ENCODE peak calls at places on chromosome 21, in six cellular contexts. M is T-helper 9 cell; W is NCI-H2171; A is activated CD4-positive, CD25-positive, alpha-beta regulatory T cell treated with anti-CD3 and anti-CD28 coated beads, Interleukin-2, amount 50 U/mL, for 16 hours; B is occipital lobe; X is non-pigmented ciliary epithelial cell. L is an unnamed sample.

GRCh38 chr21:44907966-44908364 is 12.7 kb downstream of the ITGB2 start:
- DNase-seq in X (no peak), W (no peak), B (no peak), A (no peak), M (no peak), L (no peak)

GRCh38 chr21:35142036-35142825 is 93.1 kb upstream of the RUNX1 start:
- DNase-seq in A (no peak), X (no peak), M (no peak), B (no peak), W (no peak), L (no peak)

GRCh38 chr21:44579833-44580144 is 615 bp downstream of the KRTAP10-5 start:
- DNase-seq in X (no peak), B (no peak), W (no peak), A (no peak), M (no peak), L (no peak)

GRCh38 chr21:43305336-43305665 is 121.6 kb downstream of the SIK1 start:
- DNase-seq in B (no peak), M (no peak), W (no peak), A (no peak), X (no peak), L (no peak)

GRCh38 chr21:38811257-38811656 is 5.5 kb downstream of the ETS2 start:
- DNase-seq in W (no peak), X (no peak), B (no peak), A (no peak), M (no peak), L (peak)

GRCh38 chr21:40165671-40166070 is 298.4 kb downstream of the PCP4 start:
- DNase-seq in M (no peak), W (no peak), B (no peak), X (no peak), A (no peak), L (no peak)

GRCh38 chr21:29316029-29316742 is 17.5 kb downstream of the BACH1 start:
- DNase-seq in W (no peak), A (no peak), M (no peak), X (no peak), B (no peak), L (no peak)

GRCh38 chr21:45102391-45102932 is 28.1 kb downstream of the ADARB1 start:
- DNase-seq in A (no peak), M (no peak), W (no peak), B (no peak), X (no peak), L (peak)

GRCh38 chr21:38114717-38115333 is 142.0 kb upstream of the KCNJ15 start:
- DNase-seq in X (no peak), A (no peak), M (no peak), B (no peak), W (no peak), L (no peak)

GRCh38 chr21:43204638-43205037 is 35.8 kb downstream of the CRYAA start:
- DNase-seq in B (no peak), W (no peak), X (no peak), A (no peak), M (no peak), L (no peak)

GRCh38 chr21:35599164-35599563 is 461.2 kb downstream of the SETD4 start:
- DNase-seq in W (no peak), A (no peak), M (no peak), X (no peak), B (no peak), L (no peak)

GRCh38 chr21:22399717-22400520 is 1401.7 kb downstream of the NCAM2 start:
- DNase-seq in B (no peak), X (no peak), A (no peak), M (no peak), W (no peak), L (no peak)

GRCh38 chr21:31524140-31524539 is 135.4 kb upstream of the SOD1 start:
- DNase-seq in M (no peak), B (no peak), X (no peak), W (no peak), A (no peak), L (no peak)

GRCh38 chr21:41634211-41634694 is 126.3 kb upstream of the TMPRSS2 start:
- DNase-seq in X (no peak), W (no peak), B (no peak), A (no peak), M (no peak), L (peak)